ENCODE peak calls at places on chromosomes 11 and 22, in five cellular contexts. Z is mammary epithelial cell, J is right lobe of liver, K is fibroblast of lung, N is heart right ventricle. G is an unnamed sample. For H3K4me1 and H3K9me3, the result is how much of the 10 kb centered on the place peaks cover.

GRCh38 chr22:44363214-44363979 is 50.6 kb upstream of the SHISAL1 start:
- DNase-seq in Z (peak), J (peak), N (peak), K (peak), G (peak)

GRCh38 chr22:30192427-30192826 is 54.1 kb downstream of the LIF start:
- DNase-seq in N (no peak), K (no peak), Z (no peak), J (no peak), G (no peak)

GRCh38 chr11:96036863-96037262 is 113.0 kb upstream of the MTMR2 start:
- DNase-seq in N (no peak), J (no peak), K (no peak), Z (no peak), G (no peak)

GRCh38 chr11:20372081-20372480 is 8.6 kb downstream of the HTATIP2 start:
- DNase-seq in N (no peak), K (no peak), Z (no peak), J (no peak), G (no peak)

GRCh38 chr22:46044718-46045458 is 67.9 kb upstream of the WNT7B start:
- DNase-seq in Z (no peak), K (no peak), N (peak), J (peak), G (peak)

GRCh38 chr11:71301858-71302533 is 49.6 kb upstream of the SHANK2 start:
- DNase-seq in K (no peak), Z (no peak), J (peak), N (no peak), G (no peak)

GRCh38 chr11:62108971-62109391 is 14.8 kb upstream of the INCENP start:
- DNase-seq in N (no peak), J (no peak), Z (peak), K (no peak), G (no peak)

GRCh38 chr11:64285885-64286800 is 495 bp downstream of the GPR137 start:
- DNase-seq in Z (no peak), J (peak), K (no peak), N (no peak), G (no peak)

GRCh38 chr22:27115816-27116256 is 458.4 kb downstream of the MIAT start:
- DNase-seq in J (no peak), N (no peak), Z (peak), K (no peak), G (no peak)

GRCh38 chr11:126645206-126645605 is 289.7 kb downstream of the ST3GAL4 start:
- DNase-seq in Z (no peak), N (no peak), K (no peak), J (no peak), G (no peak)

GRCh38 chr11:131092469-131092868 is 176.2 kb upstream of the SNX19 start:
- DNase-seq in Z (no peak), K (no peak), N (no peak), J (no peak), G (no peak)

GRCh38 chr11:93895106-93895862 is 44.9 kb upstream of the VSTM5 start:
- DNase-seq in J (no peak), N (no peak), Z (peak), K (peak), G (no peak)

GRCh38 chr11:30488304-30488998 is 97.7 kb downstream of the MPPED2 start:
- DNase-seq in J (peak), K (peak), N (no peak), Z (peak), G (no peak)

GRCh38 chr11:34296412-34296811 is 61.4 kb downstream of the ABTB2 start:
- DNase-seq in Z (no peak), K (no peak), N (no peak), J (no peak), G (no peak)

GRCh38 chr11:20610825-20611224 is 11.4 kb downstream of the SLC6A5 start:
- DNase-seq in K (no peak), N (no peak), J (no peak), Z (peak), G (no peak)

GRCh38 chr11:24386551-24387404 is 110.1 kb upstream of the LUZP2 start:
- DNase-seq in J (no peak), K (peak), N (no peak), Z (peak), G (no peak)

GRCh38 chr22:50261615-50262459 is at the start of gene MAPK12:
- DNase-seq in Z (no peak), N (peak), K (no peak), J (no peak), G (no peak)

GRCh38 chr11:132077416-132077815 is 707.0 kb downstream of the NTM start:
- DNase-seq in Z (no peak), N (no peak), J (no peak), K (no peak), G (no peak)

GRCh38 chr22:38951734-38952133 is 5.7 kb upstream of the APOBEC3A start:
- DNase-seq in J (no peak), K (no peak), N (no peak), Z (no peak), G (peak)
- H3K4me1 ChIP-seq in J (under half), K (under half), N (under half), Z (under half), G (under half)

GRCh38 chr11:6205366-6205765 is at the start of gene C11orf42:
- DNase-seq in Z (no peak), J (no peak), N (no peak), K (no peak), G (no peak)
- H3K27ac ChIP-seq in Z (no peak), J (no peak), N (no peak), K (no peak), G (no peak)

GRCh38 chr11:77747381-77747969 is 73.0 kb downstream of the RSF1 start:
- DNase-seq in J (no peak), Z (no peak), K (peak), N (no peak), G (no peak)
- H3K9me3 ChIP-seq in J (under half), Z (under half), K (under half), N (under half), G (under half)

DNA sequence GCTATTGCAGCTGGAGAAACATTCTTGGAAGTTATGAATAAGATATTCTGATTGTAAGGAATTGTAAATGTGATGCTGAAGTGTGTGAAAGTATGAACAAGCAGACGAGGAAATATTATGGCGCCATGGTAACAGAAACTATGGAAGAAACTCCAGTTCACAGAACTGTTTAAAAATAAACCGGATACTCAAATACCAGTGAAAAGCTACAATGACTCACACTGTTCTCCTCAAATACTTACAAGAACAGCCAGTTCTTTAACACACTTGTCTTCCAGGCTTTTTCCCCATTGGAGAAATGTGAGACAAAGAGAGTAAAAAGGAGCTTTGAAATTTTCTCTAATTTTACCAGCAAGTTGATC is 76.7 kb upstream of the ARFGAP3 start:
- DNase-seq in N (no peak), K (peak), J (no peak), Z (peak), G (no peak)
- H3K4me1 ChIP-seq in N (half or more), K (under half), J (under half), Z (half or more), G (under half)

GRCh38 chr11:128587415-128587814 is at the start of gene ETS1:
- DNase-seq in J (no peak), N (no peak), K (peak), Z (peak), G (no peak)

GRCh38 chr11:128584253-128584652 is 3.1 kb downstream of the ETS1 start:
- DNase-seq in J (no peak), K (no peak), Z (no peak), N (no peak), G (no peak)

GRCh38 chr11:128585498-128586238 is 1.7 kb downstream of the ETS1 start:
- DNase-seq in J (no peak), Z (no peak), N (no peak), K (no peak), G (no peak)

GRCh38 chr11:128588086-128588485 is 728 bp upstream of the ETS1 start:
- DNase-seq in J (no peak), N (no peak), K (peak), Z (no peak), G (no peak)

GRCh38 chr11:128586689-128587088 is 669 bp downstream of the ETS1 start:
- DNase-seq in K (no peak), N (no peak), J (no peak), Z (no peak), G (no peak)
- H3K27ac ChIP-seq in K (no peak), N (no peak), J (peak), Z (no peak), G (no peak)

GRCh38 chr11:1238767-1239595 is 16.1 kb downstream of the MUC5B start:
- DNase-seq in Z (no peak), J (peak), K (no peak), N (no peak), G (no peak)
- H3K9me3 ChIP-seq in Z (under half), J (under half), K (under half), N (under half), G (under half)

DNA sequence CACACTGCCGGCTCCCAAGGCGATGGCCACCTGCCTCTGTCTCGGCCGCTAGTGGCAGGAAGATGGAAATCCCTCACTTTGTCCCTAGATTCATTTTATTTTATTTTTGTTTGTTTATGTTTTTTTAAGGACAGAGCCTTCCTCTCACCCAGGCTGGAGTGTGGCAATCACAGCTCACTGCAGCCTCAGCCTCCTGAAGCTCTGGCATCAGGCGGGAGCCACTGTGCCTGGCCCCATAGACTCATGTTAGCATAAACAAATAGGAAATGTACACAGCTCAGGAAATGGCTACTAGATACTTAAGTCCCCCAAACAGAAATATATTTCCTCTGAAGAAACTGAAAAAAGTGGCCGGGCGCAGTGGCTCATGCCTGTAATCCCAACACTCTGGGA is 3.5 kb downstream of the TMEM80 start:
- DNase-seq in J (no peak), N (no peak), Z (no peak), K (peak), G (no peak)
- H3K4me1 ChIP-seq in J (under half), N (under half), Z (under half), K (under half), G (under half)